ENCODE peak calls at places on chromosomes 3 and 15, in eight cellular contexts. X is fibroblast of lung; B is CD8-positive, alpha-beta T cell; F is IMR-90; J is WERI-Rb-1; R is MM.1S; D is cardiac muscle cell; Z is psoas muscle. U is an unnamed sample. For H3K9me3, the result is how much of the 10 kb centered on the place peaks cover.

GRCh38 chr3:176106380-176106779 is 1090.9 kb downstream of the TBL1XR1 start:
- DNase-seq in X (peak), B (no peak), F (peak), J (no peak), R (no peak), D (peak), Z (no peak), U (no peak)

GRCh38 chr3:124178531-124178930 is 186.6 kb upstream of the ROPN1 start:
- DNase-seq in X (no peak), B (no peak), F (peak), J (no peak), R (no peak), D (no peak), Z (no peak), U (no peak)

GRCh38 chr15:83565133-83565532 is 88.8 kb upstream of the ADAMTSL3 start:
- DNase-seq in X (no peak), B (no peak), F (no peak), J (no peak), R (no peak), D (no peak), Z (no peak), U (no peak)

GRCh38 chr3:20225769-20226168 is 39.8 kb upstream of the SGO1 start:
- DNase-seq in X (peak), B (no peak), F (peak), J (no peak), R (no peak), D (peak), Z (no peak), U (no peak)

GRCh38 chr3:64141476-64141875 is 83.8 kb downstream of the PRICKLE2 start:
- DNase-seq in X (peak), B (no peak), F (peak), J (no peak), R (no peak), D (no peak), Z (no peak), U (peak)

GRCh38 chr3:124565013-124565412 is 165.2 kb upstream of the UMPS start:
- DNase-seq in X (peak), B (peak), F (peak), J (peak), R (peak), D (peak), Z (peak), U (peak)

GRCh38 chr3:104180906-104181305 is 1185.8 kb upstream of the ALCAM start:
- DNase-seq in X (no peak), B (no peak), F (no peak), J (no peak), R (no peak), D (no peak), Z (no peak), U (no peak)

GRCh38 chr3:60079076-60079475 is 1029.3 kb upstream of the CFAP20DC start:
- DNase-seq in X (no peak), B (no peak), F (no peak), J (peak), R (no peak), D (no peak), Z (no peak), U (no peak)

GRCh38 chr15:31280037-31280830 is 46.4 kb upstream of the KLF13 start:
- DNase-seq in X (no peak), B (no peak), F (no peak), J (peak), R (no peak), D (no peak), Z (no peak), U (peak)

GRCh38 chr3:102329561-102329960 is 105.3 kb upstream of the ZPLD1 start:
- DNase-seq in X (no peak), B (no peak), F (no peak), J (no peak), R (no peak), D (no peak), Z (no peak), U (no peak)

GRCh38 chr15:69118089-69118488 is 42.3 kb upstream of the GLCE start:
- DNase-seq in X (no peak), B (no peak), F (no peak), J (no peak), R (no peak), D (no peak), Z (no peak), U (no peak)

GRCh38 chr3:192772495-192772894 is 45.2 kb upstream of the FGF12 start:
- DNase-seq in X (no peak), B (no peak), F (peak), J (peak), R (peak), D (peak), Z (no peak), U (peak)

GRCh38 chr3:103927896-103928295 is 1438.8 kb upstream of the ALCAM start:
- DNase-seq in X (no peak), B (no peak), F (no peak), J (no peak), R (no peak), D (no peak), Z (no peak), U (no peak)

GRCh38 chr3:20073683-20074082 is 33.4 kb downstream of the KAT2B start:
- DNase-seq in X (peak), B (no peak), F (no peak), J (no peak), R (no peak), D (no peak), Z (no peak), U (no peak)

DNA sequence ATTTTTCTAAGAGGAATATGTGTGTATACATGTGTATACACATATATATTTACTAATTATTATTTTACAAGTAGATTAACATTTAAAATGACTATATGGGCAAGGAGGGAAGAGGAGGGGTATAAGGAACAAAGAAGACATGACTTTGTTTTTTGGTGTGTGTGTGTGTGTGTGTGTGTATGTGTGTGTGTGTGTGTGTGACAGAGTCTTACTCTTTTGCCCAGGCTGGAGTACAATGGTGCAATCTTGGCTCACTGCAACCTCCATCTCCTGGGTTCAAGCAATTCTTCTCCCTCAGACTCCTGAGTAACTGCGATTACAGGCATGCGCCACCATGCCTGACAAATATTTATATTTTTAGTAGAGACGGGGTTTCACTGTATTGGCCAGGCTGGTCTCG is 2.6 kb upstream of the EOGT start:
- DNase-seq in X (no peak), B (no peak), F (no peak), J (no peak), R (no peak), D (no peak), Z (no peak), U (no peak)
- H3K4me3 ChIP-seq in X (no peak), B (no peak), F (no peak), J (no peak), R (no peak), D (no peak), Z (no peak), U (no peak)

GRCh38 chr15:25062551-25063430 is 108.0 kb downstream of the SNRPN start:
- DNase-seq in X (no peak), B (no peak), F (no peak), J (no peak), R (no peak), D (no peak), Z (no peak), U (no peak)

GRCh38 chr15:25059698-25060471 is 105.1 kb downstream of the SNRPN start:
- DNase-seq in X (no peak), B (no peak), F (no peak), J (no peak), R (no peak), D (no peak), Z (no peak), U (no peak)

GRCh38 chr15:25060472-25060803 is 105.7 kb downstream of the SNRPN start:
- DNase-seq in X (no peak), B (no peak), F (no peak), J (no peak), R (no peak), D (no peak), Z (no peak), U (no peak)

GRCh38 chr15:25061808-25062550 is 107.2 kb downstream of the SNRPN start:
- DNase-seq in X (no peak), B (no peak), F (no peak), J (no peak), R (no peak), D (no peak), Z (no peak), U (no peak)

GRCh38 chr15:25060996-25061620 is 106.3 kb downstream of the SNRPN start:
- DNase-seq in X (no peak), B (no peak), F (no peak), J (no peak), R (no peak), D (no peak), Z (no peak), U (no peak)
- H3K9me3 ChIP-seq in X (under half), B (half or more), F (half or more), J (half or more), R (under half), D (under half), Z (half or more), U (under half)

GRCh38 chr3:129864519-129864918 is 29.0 kb downstream of the TMCC1 start:
- DNase-seq in X (no peak), B (no peak), F (no peak), J (no peak), R (no peak), D (no peak), Z (no peak), U (no peak)
- H3K4me3 ChIP-seq in X (no peak), B (no peak), F (no peak), J (no peak), R (no peak), D (no peak), Z (no peak), U (no peak)

GRCh38 chr3:111368061-111368460 is 173.9 kb upstream of the CD96 start:
- DNase-seq in X (peak), B (no peak), F (no peak), J (no peak), R (no peak), D (no peak), Z (no peak), U (no peak)

GRCh38 chr3:111369953-111370352 is 172.0 kb upstream of the CD96 start:
- DNase-seq in X (no peak), B (no peak), F (no peak), J (no peak), R (no peak), D (no peak), Z (no peak), U (no peak)

GRCh38 chr3:111373239-111373638 is 168.8 kb upstream of the CD96 start:
- DNase-seq in X (no peak), B (no peak), F (no peak), J (no peak), R (no peak), D (no peak), Z (no peak), U (no peak)

DNA sequence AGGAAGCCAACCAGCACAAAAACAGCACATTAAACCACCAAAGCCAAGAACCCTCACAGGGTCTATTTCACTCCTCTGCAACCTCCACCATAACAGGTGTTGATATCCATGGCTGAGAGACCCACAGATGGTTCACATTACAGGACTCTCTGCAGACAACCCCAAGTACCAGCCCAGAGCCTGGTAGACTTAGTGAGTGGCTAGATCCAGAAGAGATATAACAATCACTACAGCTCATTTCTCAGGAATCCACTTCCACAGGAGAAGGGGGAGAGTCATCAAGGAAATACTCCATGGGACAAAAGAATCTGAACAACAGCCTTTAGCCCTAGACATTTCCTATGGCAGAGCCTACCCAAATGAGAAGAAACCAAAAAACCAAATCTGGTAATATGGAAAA is 168.1 kb upstream of the CD96 start:
- DNase-seq in X (no peak), B (no peak), F (peak), J (no peak), R (no peak), D (no peak), Z (no peak), U (no peak)
- H3K9me3 ChIP-seq in X (under half), B (under half), F (under half), J (under half), R (under half), D (under half), Z (under half), U (under half)

GRCh38 chr15:64247906-64248541 is 85.2 kb upstream of the PPIB start:
- DNase-seq in X (peak), B (no peak), F (peak), J (no peak), R (no peak), D (no peak), Z (no peak), U (peak)
- H3K4me3 ChIP-seq in X (no peak), B (no peak), F (no peak), J (no peak), R (no peak), D (no peak), Z (no peak), U (no peak)

GRCh38 chr3:44771424-44772098 is 10.0 kb downstream of the KIF15 start:
- DNase-seq in X (no peak), B (no peak), F (no peak), J (no peak), R (no peak), D (no peak), Z (no peak), U (no peak)
- H3K9me3 ChIP-seq in X (under half), B (under half), F (under half), J (under half), R (under half), D (under half), Z (under half), U (under half)

GRCh38 chr15:61034793-61035710 is 194.1 kb downstream of the RORA start:
- DNase-seq in X (peak), B (no peak), F (peak), J (no peak), R (no peak), D (no peak), Z (no peak), U (no peak)
- H3K4me3 ChIP-seq in X (no peak), B (no peak), F (no peak), J (no peak), R (no peak), D (no peak), Z (peak), U (no peak)

GRCh38 chr15:20658024-20658423 is 116.4 kb upstream of the GOLGA6L6 start:
- DNase-seq in X (no peak), B (no peak), F (no peak), J (no peak), R (peak), D (no peak), Z (no peak), U (no peak)
- H3K9me3 ChIP-seq in X (under half), B (under half), F (under half), J (under half), R (under half), D (under half), Z (under half), U (under half)

GRCh38 chr3:170359178-170359704 is 1.7 kb downstream of the SKIL start:
- DNase-seq in X (no peak), B (no peak), F (no peak), J (no peak), R (no peak), D (no peak), Z (no peak), U (no peak)
- H3K4me3 ChIP-seq in X (peak), B (no peak), F (peak), J (peak), R (no peak), D (peak), Z (peak), U (peak)

DNA sequence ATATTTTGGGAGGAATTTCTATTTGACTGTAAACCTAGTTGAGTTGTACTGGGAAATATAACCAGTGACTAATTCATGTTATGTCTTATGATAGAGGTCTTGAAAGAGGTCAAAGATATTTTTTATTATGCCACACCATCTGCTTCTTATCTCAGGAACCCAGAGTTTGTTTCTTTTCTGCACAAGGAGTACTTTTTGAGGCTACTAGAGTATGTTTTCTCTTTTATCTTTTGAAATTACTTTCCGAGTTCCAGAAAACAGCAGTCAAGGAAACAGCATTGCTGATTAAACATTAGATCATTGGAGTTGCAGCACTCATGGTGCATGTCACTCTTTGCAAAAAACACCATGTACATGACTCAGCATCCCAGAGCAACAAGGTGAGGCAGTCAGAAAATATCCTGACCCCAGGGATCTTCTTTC is 645.8 kb upstream of the NR2F2 start:
- DNase-seq in X (peak), B (no peak), F (peak), J (no peak), R (no peak), D (no peak), Z (no peak), U (peak)
- H3K9me3 ChIP-seq in X (under half), B (under half), F (under half), J (under half), R (under half), D (under half), Z (under half), U (under half)

U was measured in MG63.